ENCODE peak calls at places on chromosomes 5 and 9, in five cellular contexts. Q is HL-60, N is right cardiac atrium, I is SJSA1, P is IMR-90. Y is an unnamed sample.
A peak's percentile ranks its signal among the peaks of the same experiment; 100 is the strongest.

GRCh38 chr5:69105996-69106906 is 12.4 kb downstream of the SLC30A5 start:
- DNase-seq in Q (no peak), N (no peak), I (no peak), P (no peak), Y (peak; percentile 25)

GRCh38 chr9:130117816-130118632 is 54.2 kb upstream of the NCS1 start:
- DNase-seq in Q (no peak), N (no peak), I (peak; percentile 72), P (peak; percentile 76), Y (no peak)

GRCh38 chr9:16434522-16434921 is 435.9 kb downstream of the BNC2 start:
- DNase-seq in Q (no peak), N (no peak), I (no peak), P (peak; percentile 78), Y (no peak)

GRCh38 chr9:111572945-111573604 is 26.4 kb downstream of the PTGR1 start:
- DNase-seq in Q (no peak), N (no peak), I (no peak), P (peak; percentile 97), Y (no peak)

GRCh38 chr5:135271533-135272310 is 127.3 kb downstream of the MACROH2A1 start:
- DNase-seq in Q (no peak), N (no peak), I (no peak), P (peak; percentile 55), Y (no peak)

GRCh38 chr9:128068656-128069221 is 707 bp downstream of the SLC25A25 start:
- DNase-seq in Q (no peak), N (peak; percentile 56), I (no peak), P (no peak), Y (no peak)

GRCh38 chr9:6024035-6024554 is 8.7 kb upstream of the RANBP6 start:
- DNase-seq in Q (no peak), N (no peak), I (no peak), P (no peak), Y (peak; percentile 28)

GRCh38 chr9:78280982-78281668 is 15.8 kb upstream of the PSAT1 start:
- DNase-seq in Q (no peak), N (peak; percentile 93), I (no peak), P (peak; percentile 75), Y (peak; percentile 65)

GRCh38 chr5:74833537-74834266 is 32.5 kb downstream of the FAM169A start:
- DNase-seq in Q (no peak), N (no peak), I (no peak), P (no peak), Y (no peak)

GRCh38 chr5:166726406-166726805 is 1565.0 kb upstream of the WWC1 start:
- DNase-seq in Q (no peak), N (no peak), I (no peak), P (no peak), Y (no peak)

GRCh38 chr9:88303785-88304495 is 84.3 kb upstream of the SPIN1 start:
- DNase-seq in Q (no peak), N (no peak), I (peak; percentile 67), P (peak; percentile 58), Y (no peak)

GRCh38 chr5:77973253-77973609 is 197.1 kb upstream of the TBCA start:
- DNase-seq in Q (no peak), N (peak; percentile 41), I (no peak), P (no peak), Y (peak; percentile 43)

GRCh38 chr5:74630387-74631087 is 10.0 kb downstream of the ENC1 start:
- DNase-seq in Q (no peak), N (no peak), I (peak; percentile 63), P (peak; percentile 95), Y (no peak)

GRCh38 chr5:5384634-5385033 is 37.8 kb upstream of the ICE1 start:
- DNase-seq in Q (no peak), N (no peak), I (no peak), P (no peak), Y (no peak)

GRCh38 chr5:149212203-149212951 is 59.3 kb upstream of the AFAP1L1 start:
- DNase-seq in Q (no peak), N (no peak), I (peak; percentile 100), P (peak; percentile 100), Y (no peak)

GRCh38 chr9:114524401-114524800 is 19.1 kb upstream of the WHRN start:
- DNase-seq in Q (no peak), N (no peak), I (no peak), P (no peak), Y (no peak)

GRCh38 chr9:20683351-20684034 is 566 bp upstream of the FOCAD start:
- DNase-seq in Q (no peak), N (peak; percentile 78), I (peak; percentile 39), P (peak; percentile 70), Y (peak; percentile 35)

GRCh38 chr5:140362875-140363630 is 3.1 kb downstream of the SLC4A9 start:
- DNase-seq in Q (peak; percentile 69), N (peak; percentile 90), I (peak; percentile 79), P (peak; percentile 46), Y (peak; percentile 84)

GRCh38 chr5:179908528-179908927 is 831 bp upstream of the TBC1D9B start:
- DNase-seq in Q (no peak), N (no peak), I (no peak), P (no peak), Y (peak; percentile 44)

GRCh38 chr9:122320346-122320995 is 50.4 kb upstream of the PTGS1 start:
- DNase-seq in Q (no peak), N (no peak), I (no peak), P (no peak), Y (no peak)

GRCh38 chr5:98309785-98310566 is 463.5 kb upstream of the RGMB start:
- DNase-seq in Q (no peak), N (no peak), I (peak; percentile 98), P (peak; percentile 99), Y (no peak)

GRCh38 chr5:167425161-167425560 is 866.3 kb upstream of the WWC1 start:
- DNase-seq in Q (no peak), N (no peak), I (no peak), P (no peak), Y (no peak)

DNA sequence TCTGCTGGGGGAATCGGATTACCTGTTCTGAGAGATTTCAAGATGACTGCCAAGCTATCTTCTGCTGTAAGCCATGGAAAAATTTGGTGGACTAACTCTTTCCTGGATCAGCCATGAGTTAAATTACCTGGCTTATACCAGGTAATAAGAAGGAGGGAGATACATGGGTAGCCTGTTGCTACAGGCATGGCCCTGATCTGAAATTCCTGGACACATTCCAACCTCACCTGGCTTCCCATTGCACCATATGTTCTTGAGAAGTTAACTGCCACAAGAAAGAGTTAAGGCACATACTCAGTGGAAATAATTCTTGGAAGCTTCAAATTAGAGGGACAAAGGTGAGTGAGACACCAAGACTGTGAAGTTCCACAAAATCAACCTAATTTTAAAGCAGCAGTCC is 371.3 kb downstream of the ACTL7B start:
- DNase-seq in Q (no peak), N (no peak), I (no peak), P (no peak), Y (no peak)
- H3K27me3 ChIP-seq in Q (no peaks in the 10 kb centered on the region), N (no peaks in the 10 kb centered on the region), I (no peaks in the 10 kb centered on the region), P (peaks cover 5% of the 10 kb centered on the region), Y (no peaks in the 10 kb centered on the region)

GRCh38 chr5:600551-601541 is 11.3 kb upstream of the CEP72 start:
- DNase-seq in Q (no peak), N (no peak), I (peak; percentile 40), P (no peak), Y (peak; percentile 1)

GRCh38 chr5:601771-602465 is 10.2 kb upstream of the CEP72 start:
- DNase-seq in Q (no peak), N (peak; percentile 41), I (peak; percentile 44), P (no peak), Y (peak; percentile 4)

GRCh38 chr5:597871-598563 is 14.1 kb upstream of the CEP72 start:
- DNase-seq in Q (no peak), N (no peak), I (no peak), P (no peak), Y (no peak)

GRCh38 chr5:595285-595684 is 16.9 kb upstream of the CEP72 start:
- DNase-seq in Q (no peak), N (no peak), I (no peak), P (no peak), Y (no peak)

DNA sequence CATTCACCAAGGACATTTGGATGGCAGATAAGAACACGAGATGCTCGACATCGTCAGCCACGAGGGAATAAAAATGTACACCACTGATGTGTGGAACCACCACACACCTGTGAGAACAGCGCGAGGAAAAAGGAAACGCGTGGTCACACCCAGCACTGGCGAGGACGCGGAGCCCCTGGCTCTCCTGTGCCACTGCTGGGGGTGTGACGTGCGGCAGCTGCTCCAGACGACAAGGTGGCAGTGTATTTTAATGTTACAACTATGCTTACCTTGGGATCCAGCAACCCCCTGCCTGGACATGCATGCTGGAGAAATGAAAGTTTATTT is 13.6 kb upstream of the CEP72 start:
- DNase-seq in Q (no peak), N (no peak), I (peak; percentile 32), P (no peak), Y (no peak)
- H3K27me3 ChIP-seq in Q (peaks cover 14% of the 10 kb centered on the region), N (no peaks in the 10 kb centered on the region), I (peaks cover 62% of the 10 kb centered on the region), P (peaks cover 52% of the 10 kb centered on the region), Y (peaks cover 19% of the 10 kb centered on the region)

DNA sequence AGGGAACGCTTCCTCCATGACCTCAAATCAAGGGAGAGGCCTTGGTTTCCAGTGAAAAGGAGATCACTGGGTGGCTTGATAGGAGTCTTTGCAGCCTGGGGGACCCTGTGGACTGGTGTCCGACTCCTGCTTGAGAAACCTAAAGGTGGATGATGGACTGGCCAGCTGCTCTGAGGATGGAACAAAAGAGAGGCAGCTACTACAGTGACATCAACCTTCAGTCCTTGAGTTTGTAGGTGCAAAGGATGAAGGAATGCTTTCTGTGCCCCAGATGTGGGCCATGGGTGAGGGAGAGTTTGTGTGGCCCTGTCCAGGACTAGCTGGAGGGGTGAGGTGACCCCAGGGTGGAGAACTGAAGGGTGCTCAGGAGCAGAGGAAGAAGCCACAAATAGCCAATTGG is 114.4 kb upstream of the TBC1D2 start:
- DNase-seq in Q (no peak), N (no peak), I (no peak), P (no peak), Y (no peak)
- H3K27me3 ChIP-seq in Q (no peaks in the 10 kb centered on the region), N (no peaks in the 10 kb centered on the region), I (no peaks in the 10 kb centered on the region), P (no peaks in the 10 kb centered on the region), Y (no peaks in the 10 kb centered on the region)

GRCh38 chr5:174618589-174618988 is 105.8 kb upstream of the MSX2 start:
- DNase-seq in Q (no peak), N (no peak), I (no peak), P (no peak), Y (peak; percentile 38)
- H3K27me3 ChIP-seq in Q (no peaks in the 10 kb centered on the region), N (no peaks in the 10 kb centered on the region), I (no peaks in the 10 kb centered on the region), P (peaks cover 5% of the 10 kb centered on the region), Y (no peaks in the 10 kb centered on the region)

DNA sequence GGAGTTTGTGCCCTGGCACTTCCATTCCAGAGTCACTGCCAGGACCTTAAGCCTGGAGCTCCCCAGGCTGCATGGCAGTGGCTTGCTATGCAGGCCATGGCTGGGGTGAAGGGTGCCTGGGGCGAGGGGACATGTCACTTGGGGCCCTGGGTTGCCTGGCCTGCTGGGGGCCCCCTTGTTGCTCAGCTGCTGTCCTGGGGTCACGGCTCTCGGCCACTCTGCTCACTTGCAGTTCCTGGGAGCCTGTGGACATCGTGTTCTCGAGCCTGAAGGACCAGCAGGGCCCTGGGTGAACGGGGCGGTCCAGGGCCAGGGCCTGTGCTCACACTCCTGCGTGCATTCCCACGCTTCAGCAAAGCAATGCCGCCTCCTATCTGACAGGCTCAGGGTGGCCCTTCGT is 14.5 kb upstream of the SLC2A6 start:
- DNase-seq in Q (no peak), N (peak; percentile 56), I (no peak), P (no peak), Y (no peak)
- H3K27me3 ChIP-seq in Q (no peaks in the 10 kb centered on the region), N (no peaks in the 10 kb centered on the region), I (no peaks in the 10 kb centered on the region), P (peaks cover 51% of the 10 kb centered on the region), Y (no peaks in the 10 kb centered on the region)